ENCODE peak calls at places on chromosomes 3 and 15, in nine cellular contexts. One of them, this sample, is unnamed.

GRCh38 chr3:57160046-57160730 is 5.0 kb downstream of the IL17RD start:
- DNase-seq in OCI-LY7: no peak
- DNase-seq in transverse colon: no peak
- DNase-seq in A549: no peak
- DNase-seq in adrenal gland: no peak
- DNase-seq in breast epithelium: no peak
- DNase-seq in PC-3: no peak
- DNase-seq in ovary: peak; percentile 82
- DNase-seq in fibroblast of lung: no peak
- DNase-seq in this sample: no peak

GRCh38 chr3:113018461-113019181 is 27.8 kb downstream of the GTPBP8 start:
- DNase-seq in transverse colon: no peak
- DNase-seq in breast epithelium: no peak
- DNase-seq in A549: no peak
- DNase-seq in OCI-LY7: peak; percentile 21
- DNase-seq in fibroblast of lung: peak; percentile 27
- DNase-seq in ovary: no peak
- DNase-seq in PC-3: no peak
- DNase-seq in adrenal gland: no peak
- DNase-seq in this sample: no peak

GRCh38 chr3:50481992-50482391 is 21.4 kb downstream of the CACNA2D2 start:
- DNase-seq in breast epithelium: no peak
- DNase-seq in PC-3: no peak
- DNase-seq in A549: no peak
- DNase-seq in adrenal gland: no peak
- DNase-seq in ovary: no peak
- DNase-seq in fibroblast of lung: no peak
- DNase-seq in OCI-LY7: no peak
- DNase-seq in transverse colon: no peak
- DNase-seq in this sample: no peak

GRCh38 chr3:18656410-18656809 is 231.3 kb upstream of the SATB1 start:
- DNase-seq in transverse colon: no peak
- DNase-seq in A549: no peak
- DNase-seq in breast epithelium: no peak
- DNase-seq in adrenal gland: no peak
- DNase-seq in OCI-LY7: no peak
- DNase-seq in fibroblast of lung: no peak
- DNase-seq in PC-3: no peak
- DNase-seq in ovary: no peak
- DNase-seq in this sample: no peak

GRCh38 chr3:123070471-123070870 is 3.6 kb downstream of the PDIA5 start:
- DNase-seq in PC-3: no peak
- DNase-seq in transverse colon: no peak
- DNase-seq in A549: no peak
- DNase-seq in OCI-LY7: no peak
- DNase-seq in breast epithelium: no peak
- DNase-seq in ovary: no peak
- DNase-seq in adrenal gland: no peak
- DNase-seq in fibroblast of lung: no peak
- DNase-seq in this sample: no peak

GRCh38 chr3:178849220-178849910 is 222.2 kb downstream of the ZMAT3 start:
- DNase-seq in transverse colon: no peak
- DNase-seq in ovary: no peak
- DNase-seq in breast epithelium: no peak
- DNase-seq in fibroblast of lung: peak; percentile 6
- DNase-seq in OCI-LY7: no peak
- DNase-seq in adrenal gland: no peak
- DNase-seq in PC-3: no peak
- DNase-seq in A549: no peak
- DNase-seq in this sample: no peak

GRCh38 chr3:156723182-156723619 is 48.8 kb downstream of the TIPARP start:
- DNase-seq in adrenal gland: no peak
- DNase-seq in PC-3: no peak
- DNase-seq in ovary: no peak
- DNase-seq in OCI-LY7: no peak
- DNase-seq in transverse colon: no peak
- DNase-seq in A549: no peak
- DNase-seq in fibroblast of lung: no peak
- DNase-seq in breast epithelium: no peak
- DNase-seq in this sample: peak; percentile 50

GRCh38 chr3:134638385-134639020 is 12.3 kb downstream of the KY start:
- DNase-seq in breast epithelium: no peak
- DNase-seq in fibroblast of lung: no peak
- DNase-seq in A549: no peak
- DNase-seq in OCI-LY7: no peak
- DNase-seq in PC-3: no peak
- DNase-seq in ovary: no peak
- DNase-seq in adrenal gland: no peak
- DNase-seq in transverse colon: no peak
- DNase-seq in this sample: no peak

GRCh38 chr3:27677554-27677953 is 44.6 kb downstream of the EOMES start:
- DNase-seq in PC-3: peak; percentile 90
- DNase-seq in OCI-LY7: no peak
- DNase-seq in A549: peak; percentile 60
- DNase-seq in transverse colon: no peak
- DNase-seq in fibroblast of lung: peak; percentile 99
- DNase-seq in breast epithelium: peak; percentile 56
- DNase-seq in adrenal gland: peak; percentile 86
- DNase-seq in ovary: no peak
- DNase-seq in this sample: peak; percentile 96

GRCh38 chr15:32844118-32844711 is 126.4 kb downstream of the GREM1 start:
- DNase-seq in breast epithelium: no peak
- DNase-seq in A549: peak; percentile 40
- DNase-seq in transverse colon: no peak
- DNase-seq in fibroblast of lung: peak; percentile 78
- DNase-seq in OCI-LY7: peak; percentile 61
- DNase-seq in ovary: no peak
- DNase-seq in adrenal gland: no peak
- DNase-seq in PC-3: peak; percentile 69
- DNase-seq in this sample: no peak

GRCh38 chr3:146035366-146035765 is 125.6 kb downstream of the PLOD2 start:
- DNase-seq in PC-3: no peak
- DNase-seq in transverse colon: no peak
- DNase-seq in OCI-LY7: no peak
- DNase-seq in fibroblast of lung: peak; percentile 46
- DNase-seq in ovary: no peak
- DNase-seq in A549: no peak
- DNase-seq in breast epithelium: no peak
- DNase-seq in adrenal gland: no peak
- DNase-seq in this sample: no peak

GRCh38 chr15:82129144-82129692 is 83.4 kb upstream of the MEX3B start:
- DNase-seq in PC-3: no peak
- DNase-seq in fibroblast of lung: no peak
- DNase-seq in breast epithelium: no peak
- DNase-seq in OCI-LY7: no peak
- DNase-seq in transverse colon: no peak
- DNase-seq in A549: no peak
- DNase-seq in adrenal gland: no peak
- DNase-seq in ovary: no peak
- DNase-seq in this sample: no peak

GRCh38 chr3:78857494-78858111 is 910.2 kb downstream of the ROBO1 start:
- DNase-seq in fibroblast of lung: no peak
- DNase-seq in breast epithelium: no peak
- DNase-seq in adrenal gland: peak; percentile 39
- DNase-seq in PC-3: peak; percentile 63
- DNase-seq in ovary: no peak
- DNase-seq in OCI-LY7: no peak
- DNase-seq in A549: no peak
- DNase-seq in transverse colon: no peak
- DNase-seq in this sample: no peak

GRCh38 chr3:112459750-112460149 is 39.5 kb downstream of the BTLA start:
- DNase-seq in PC-3: no peak
- DNase-seq in adrenal gland: no peak
- DNase-seq in ovary: no peak
- DNase-seq in fibroblast of lung: no peak
- DNase-seq in breast epithelium: no peak
- DNase-seq in A549: no peak
- DNase-seq in transverse colon: no peak
- DNase-seq in OCI-LY7: no peak
- DNase-seq in this sample: no peak

DNA sequence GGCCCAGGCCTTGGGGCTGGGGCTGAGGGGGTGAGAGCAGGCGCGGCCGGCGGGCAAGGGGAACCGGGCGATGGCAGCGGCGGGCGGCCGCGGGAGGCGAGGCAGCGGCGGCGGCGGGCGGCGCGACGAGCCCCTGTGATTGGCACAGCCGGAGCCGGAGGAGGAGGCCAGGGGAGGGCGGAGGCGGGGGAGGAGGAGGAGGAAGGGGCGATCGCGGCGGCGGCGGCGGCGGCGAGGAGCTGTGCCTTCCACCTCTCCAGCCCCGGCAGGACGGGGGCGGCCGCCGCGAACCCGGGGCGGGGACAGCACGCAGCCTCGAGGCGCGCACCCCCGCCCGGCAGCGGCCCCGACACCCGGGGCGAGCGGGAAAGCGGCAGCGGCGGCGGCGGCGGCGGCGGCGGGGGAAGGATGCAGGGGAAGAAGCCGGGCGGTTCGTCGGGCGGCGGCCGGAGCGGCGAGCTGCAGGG is at the start of gene SLCO3A1:
- DNase-seq in OCI-LY7: peak; percentile 78
- DNase-seq in PC-3: no peak
- DNase-seq in transverse colon: peak; percentile 79
- DNase-seq in adrenal gland: peak; percentile 79
- DNase-seq in ovary: peak; percentile 79
- DNase-seq in breast epithelium: peak; percentile 44
- DNase-seq in fibroblast of lung: peak; percentile 47
- DNase-seq in A549: peak; percentile 66
- DNase-seq in this sample: no peak
- H3K4me1 ChIP-seq in OCI-LY7: peaks cover 40% of the 10 kb centered on the region
- H3K4me1 ChIP-seq in PC-3: no peaks in the 10 kb centered on the region
- H3K4me1 ChIP-seq in transverse colon: peaks cover 35% of the 10 kb centered on the region
- H3K4me1 ChIP-seq in adrenal gland: peaks cover 10% of the 10 kb centered on the region
- H3K4me1 ChIP-seq in ovary: peaks cover 13% of the 10 kb centered on the region
- H3K4me1 ChIP-seq in breast epithelium: peaks cover 11% of the 10 kb centered on the region
- H3K4me1 ChIP-seq in fibroblast of lung: peaks cover 5% of the 10 kb centered on the region
- H3K4me1 ChIP-seq in A549: peaks cover 16% of the 10 kb centered on the region
- H3K4me1 ChIP-seq in this sample: peaks cover 25% of the 10 kb centered on the region

GRCh38 chr3:42014949-42015533 is 53.1 kb upstream of the ULK4 start:
- DNase-seq in OCI-LY7: peak; percentile 64
- DNase-seq in ovary: peak; percentile 53
- DNase-seq in PC-3: no peak
- DNase-seq in breast epithelium: no peak
- DNase-seq in A549: no peak
- DNase-seq in transverse colon: peak; percentile 55
- DNase-seq in fibroblast of lung: peak; percentile 35
- DNase-seq in adrenal gland: peak; percentile 58
- DNase-seq in this sample: no peak

GRCh38 chr3:42012935-42013651 is 51.2 kb upstream of the ULK4 start:
- DNase-seq in fibroblast of lung: peak; percentile 54
- DNase-seq in OCI-LY7: peak; percentile 97
- DNase-seq in adrenal gland: peak; percentile 74
- DNase-seq in ovary: peak; percentile 80
- DNase-seq in PC-3: peak; percentile 55
- DNase-seq in breast epithelium: no peak
- DNase-seq in transverse colon: peak; percentile 86
- DNase-seq in A549: peak; percentile 56
- DNase-seq in this sample: no peak

GRCh38 chr3:42012378-42012934 is 50.6 kb upstream of the ULK4 start:
- DNase-seq in OCI-LY7: peak; percentile 89
- DNase-seq in fibroblast of lung: no peak
- DNase-seq in transverse colon: no peak
- DNase-seq in PC-3: no peak
- DNase-seq in breast epithelium: no peak
- DNase-seq in ovary: no peak
- DNase-seq in A549: no peak
- DNase-seq in adrenal gland: no peak
- DNase-seq in this sample: peak; percentile 61

GRCh38 chr3:42013652-42014442 is 51.9 kb upstream of the ULK4 start:
- DNase-seq in fibroblast of lung: no peak
- DNase-seq in A549: no peak
- DNase-seq in adrenal gland: peak; percentile 41
- DNase-seq in OCI-LY7: peak; percentile 62
- DNase-seq in PC-3: peak; percentile 11
- DNase-seq in ovary: peak; percentile 61
- DNase-seq in transverse colon: peak; percentile 55
- DNase-seq in breast epithelium: no peak
- DNase-seq in this sample: no peak

GRCh38 chr3:42014443-42014945 is 52.6 kb upstream of the ULK4 start:
- DNase-seq in OCI-LY7: peak; percentile 82
- DNase-seq in A549: no peak
- DNase-seq in adrenal gland: peak; percentile 29
- DNase-seq in fibroblast of lung: peak; percentile 34
- DNase-seq in breast epithelium: no peak
- DNase-seq in ovary: no peak
- DNase-seq in PC-3: peak; percentile 31
- DNase-seq in transverse colon: peak; percentile 26
- DNase-seq in this sample: no peak
- H3K27ac ChIP-seq in OCI-LY7: peak overlapping the region; percentile 86
- H3K27ac ChIP-seq in A549: peak overlapping the region; percentile 98
- H3K27ac ChIP-seq in adrenal gland: peak overlapping the region; percentile 58
- H3K27ac ChIP-seq in fibroblast of lung: peak overlapping the region; percentile 65
- H3K27ac ChIP-seq in breast epithelium: peak overlapping the region; percentile 93
- H3K27ac ChIP-seq in ovary: no peak overlapping the region
- H3K27ac ChIP-seq in PC-3: no peak overlapping the region
- H3K27ac ChIP-seq in transverse colon: peak overlapping the region; percentile 91
- H3K27ac ChIP-seq in this sample: no peak overlapping the region

DNA sequence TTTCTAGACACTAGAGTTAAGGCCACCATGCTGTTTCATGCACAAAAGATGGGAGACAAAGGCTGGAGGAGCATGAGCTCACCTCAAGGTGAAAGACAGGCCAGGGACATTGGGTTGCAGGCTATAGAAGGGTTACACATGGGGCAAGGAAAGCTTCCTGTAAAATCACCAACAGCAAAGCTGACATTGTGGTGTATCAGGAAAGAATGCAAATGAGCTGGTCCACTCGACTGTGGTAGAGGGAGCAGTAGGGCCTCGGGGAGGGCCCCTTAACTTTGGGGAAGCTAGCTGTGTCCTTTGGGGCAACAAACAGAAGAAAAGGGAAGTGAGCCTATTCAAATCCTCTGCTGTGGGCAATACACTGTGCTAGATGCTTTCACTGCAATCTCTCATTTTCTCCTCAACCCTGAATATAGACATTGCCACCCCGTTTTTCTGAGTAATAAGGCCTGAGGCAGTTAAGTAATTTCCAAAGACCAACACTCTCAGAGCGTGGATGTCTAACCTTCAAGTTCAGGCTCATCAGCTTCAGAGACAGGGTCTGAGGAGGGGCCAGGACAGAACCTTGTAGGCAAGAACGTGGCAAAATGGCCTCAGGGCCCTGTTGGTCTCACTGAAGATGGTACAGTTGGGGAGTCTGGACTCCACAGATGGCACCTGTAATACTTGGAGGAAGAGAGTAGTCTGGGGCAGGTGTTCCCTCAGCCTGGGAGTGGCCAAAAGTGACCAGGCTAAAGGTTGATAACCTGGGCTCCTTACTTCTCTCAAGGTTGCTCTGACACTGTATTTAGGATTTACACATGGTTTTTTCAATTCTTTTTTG is 24.1 kb downstream of the CX3CR1 start:
- DNase-seq in adrenal gland: no peak
- DNase-seq in fibroblast of lung: no peak
- DNase-seq in transverse colon: peak; percentile 49
- DNase-seq in breast epithelium: no peak
- DNase-seq in A549: no peak
- DNase-seq in PC-3: no peak
- DNase-seq in OCI-LY7: peak; percentile 95
- DNase-seq in ovary: no peak
- DNase-seq in this sample: no peak
- TF ChIP-seq CTCF in adrenal gland: no peak
- TF ChIP-seq CTCF in fibroblast of lung: no peak
- TF ChIP-seq CTCF in transverse colon: no peak
- TF ChIP-seq CTCF in breast epithelium: no peak
- TF ChIP-seq CTCF in A549: no peak
- TF ChIP-seq CTCF in PC-3: no peak
- TF ChIP-seq CTCF in OCI-LY7: no peak
- TF ChIP-seq CTCF in ovary: no peak
- TF ChIP-seq CTCF in this sample: no peak

GRCh38 chr15:85618956-85619491 is 175.7 kb downstream of the KLHL25 start:
- DNase-seq in A549: no peak
- DNase-seq in ovary: peak; percentile 83
- DNase-seq in breast epithelium: peak; percentile 70
- DNase-seq in PC-3: no peak
- DNase-seq in transverse colon: peak; percentile 50
- DNase-seq in fibroblast of lung: peak; percentile 98
- DNase-seq in OCI-LY7: no peak
- DNase-seq in adrenal gland: peak; percentile 90
- DNase-seq in this sample: peak; percentile 80
- H3K4me1 ChIP-seq in A549: peaks cover 68% of the 10 kb centered on the region
- H3K4me1 ChIP-seq in ovary: peaks cover 12% of the 10 kb centered on the region
- H3K4me1 ChIP-seq in breast epithelium: peaks cover 19% of the 10 kb centered on the region
- H3K4me1 ChIP-seq in PC-3: no peaks in the 10 kb centered on the region
- H3K4me1 ChIP-seq in transverse colon: peaks cover 26% of the 10 kb centered on the region
- H3K4me1 ChIP-seq in fibroblast of lung: peaks cover 36% of the 10 kb centered on the region
- H3K4me1 ChIP-seq in OCI-LY7: no peaks in the 10 kb centered on the region
- H3K4me1 ChIP-seq in adrenal gland: peaks cover 43% of the 10 kb centered on the region
- H3K4me1 ChIP-seq in this sample: peaks cover 24% of the 10 kb centered on the region